ENCODE peak calls at places on chromosomes 12 and 14, in ten cellular contexts. C, B, H, F, V, E, U, D, M and Y are unnamed samples.

GRCh38 chr14:92499216-92499615 is 14.4 kb upstream of the RIN3 start:
- DNase-seq in C (no peak), B (no peak), H (no peak), F (no peak), V (no peak), E (no peak), U (peak), D (no peak), M (no peak), Y (no peak)

GRCh38 chr12:53743277-53744129 is 8.3 kb downstream of the CISTR start:
- DNase-seq in C (peak), B (peak), H (peak), F (peak), V (peak), E (peak), U (peak), D (peak), M (no peak), Y (no peak)

GRCh38 chr14:68173227-68173972 is 353.8 kb downstream of the RAD51B start:
- DNase-seq in C (peak), B (peak), H (no peak), F (peak), V (no peak), E (no peak), U (no peak), D (no peak), M (no peak), Y (no peak)

GRCh38 chr14:65255583-65256443 is 153.5 kb upstream of the MAX start:
- DNase-seq in C (no peak), B (peak), H (peak), F (no peak), V (no peak), E (no peak), U (peak), D (no peak), M (no peak), Y (no peak)

GRCh38 chr14:46250113-46250703 is 401.4 kb downstream of the RPL10L start:
- DNase-seq in C (no peak), B (peak), H (peak), F (peak), V (peak), E (no peak), U (no peak), D (no peak), M (no peak), Y (no peak)

GRCh38 chr12:50639721-50640120 is 124.2 kb upstream of the ATF1 start:
- DNase-seq in C (no peak), B (no peak), H (peak), F (no peak), V (no peak), E (no peak), U (no peak), D (no peak), M (no peak), Y (no peak)

GRCh38 chr14:75307700-75308379 is 29.2 kb downstream of the FOS start:
- DNase-seq in C (peak), B (peak), H (peak), F (peak), V (peak), E (peak), U (peak), D (peak), M (peak), Y (no peak)

GRCh38 chr14:49303952-49304516 is 282.1 kb downstream of the RPS29 start:
- DNase-seq in C (peak), B (peak), H (peak), F (peak), V (peak), E (peak), U (peak), D (peak), M (no peak), Y (peak)

GRCh38 chr14:39393289-39393688 is 38.9 kb downstream of the FBXO33 start:
- DNase-seq in C (no peak), B (no peak), H (peak), F (no peak), V (no peak), E (no peak), U (no peak), D (no peak), M (no peak), Y (no peak)

GRCh38 chr12:91854725-91855124 is 290.9 kb downstream of the BTG1 start:
- DNase-seq in C (peak), B (peak), H (peak), F (peak), V (no peak), E (no peak), U (no peak), D (no peak), M (no peak), Y (no peak)

GRCh38 chr14:60090864-60091519 is 731 bp upstream of the PCNX4 start:
- DNase-seq in C (peak), B (peak), H (peak), F (peak), V (peak), E (peak), U (peak), D (no peak), M (peak), Y (no peak)

GRCh38 chr12:7375145-7375543 is 68.8 kb downstream of the CD163L1 start:
- DNase-seq in C (no peak), B (no peak), H (peak), F (peak), V (no peak), E (no peak), U (no peak), D (no peak), M (no peak), Y (no peak)

GRCh38 chr12:75322464-75322863 is 7.7 kb downstream of the CAPS2 start:
- DNase-seq in C (peak), B (peak), H (peak), F (peak), V (no peak), E (no peak), U (no peak), D (no peak), M (no peak), Y (no peak)

GRCh38 chr14:90517431-90517841 is 120.6 kb downstream of the CALM1 start:
- DNase-seq in C (no peak), B (no peak), H (no peak), F (no peak), V (no peak), E (no peak), U (no peak), D (no peak), M (no peak), Y (no peak)

GRCh38 chr12:111455448-111456320 is 50.0 kb downstream of the SH2B3 start:
- DNase-seq in C (peak), B (peak), H (no peak), F (peak), V (no peak), E (no peak), U (peak), D (no peak), M (no peak), Y (no peak)

GRCh38 chr14:75399819-75400678 is 27.8 kb upstream of the JDP2 start:
- DNase-seq in C (no peak), B (no peak), H (peak), F (peak), V (no peak), E (peak), U (no peak), D (no peak), M (peak), Y (peak)

GRCh38 chr12:56258068-56258819 is at the start of gene ANKRD52:
- DNase-seq in C (peak), B (peak), H (peak), F (peak), V (peak), E (peak), U (peak), D (peak), M (peak), Y (no peak)

GRCh38 chr12:83826112-83826511 is 1086.5 kb downstream of the SLC6A15 start:
- DNase-seq in C (peak), B (peak), H (peak), F (peak), V (no peak), E (no peak), U (peak), D (peak), M (no peak), Y (no peak)

GRCh38 chr12:117189725-117190209 is 503 bp downstream of the FBXO21 start:
- DNase-seq in C (peak), B (peak), H (peak), F (peak), V (no peak), E (peak), U (peak), D (peak), M (peak), Y (no peak)

GRCh38 chr12:70852416-70853150 is 68.0 kb downstream of the PTPRR start:
- DNase-seq in C (no peak), B (no peak), H (no peak), F (peak), V (no peak), E (no peak), U (no peak), D (no peak), M (no peak), Y (no peak)

GRCh38 chr14:96616168-96616681 is 114.0 kb downstream of the PAPOLA start:
- DNase-seq in C (no peak), B (no peak), H (no peak), F (no peak), V (no peak), E (no peak), U (peak), D (no peak), M (no peak), Y (no peak)

GRCh38 chr12:91106283-91106682 is 5.0 kb downstream of the LUM start:
- DNase-seq in C (no peak), B (no peak), H (no peak), F (no peak), V (no peak), E (no peak), U (no peak), D (no peak), M (no peak), Y (no peak)

GRCh38 chr14:21244546-21244945 is 24.7 kb downstream of the HNRNPC start:
- DNase-seq in C (no peak), B (no peak), H (peak), F (peak), V (no peak), E (no peak), U (no peak), D (no peak), M (no peak), Y (no peak)

GRCh38 chr12:48875944-48876520 is 10.4 kb upstream of the RND1 start:
- DNase-seq in C (no peak), B (no peak), H (no peak), F (peak), V (no peak), E (no peak), U (no peak), D (no peak), M (no peak), Y (no peak)

GRCh38 chr12:127172857-127173256 is 1094.1 kb upstream of the TMEM132C start:
- DNase-seq in C (peak), B (no peak), H (no peak), F (peak), V (no peak), E (no peak), U (no peak), D (no peak), M (no peak), Y (no peak)

GRCh38 chr12:110913119-110914056 is 7.0 kb downstream of the MYL2 start:
- DNase-seq in C (no peak), B (no peak), H (no peak), F (no peak), V (no peak), E (no peak), U (no peak), D (no peak), M (no peak), Y (no peak)

GRCh38 chr12:44696542-44696941 is 179.6 kb downstream of the NELL2 start:
- DNase-seq in C (no peak), B (peak), H (peak), F (peak), V (no peak), E (no peak), U (no peak), D (no peak), M (no peak), Y (no peak)

GRCh38 chr14:44108601-44109000 is 398.5 kb downstream of the FSCB start:
- DNase-seq in C (no peak), B (no peak), H (peak), F (no peak), V (no peak), E (no peak), U (no peak), D (no peak), M (no peak), Y (no peak)

GRCh38 chr12:34599530-34600513 is 577.5 kb downstream of the ALG10 start:
- DNase-seq in C (no peak), B (no peak), H (no peak), F (no peak), V (no peak), E (peak), U (peak), D (no peak), M (no peak), Y (no peak)

GRCh38 chr14:89378119-89378518 is 38.9 kb downstream of the FOXN3 start:
- DNase-seq in C (peak), B (peak), H (peak), F (peak), V (no peak), E (no peak), U (no peak), D (no peak), M (no peak), Y (peak)

GRCh38 chr14:24409217-24409616 is 10.4 kb downstream of the NYNRIN start:
- DNase-seq in C (no peak), B (no peak), H (no peak), F (no peak), V (no peak), E (no peak), U (no peak), D (no peak), M (no peak), Y (no peak)

GRCh38 chr14:68471029-68471963 is 321.6 kb downstream of the ZFP36L1 start:
- DNase-seq in C (no peak), B (no peak), H (no peak), F (no peak), V (no peak), E (no peak), U (peak), D (peak), M (no peak), Y (no peak)

GRCh38 chr14:71855399-71856036 is 76.7 kb upstream of the RGS6 start:
- DNase-seq in C (peak), B (peak), H (peak), F (peak), V (peak), E (no peak), U (peak), D (peak), M (peak), Y (peak)

GRCh38 chr12:105334568-105334967 is 4.1 kb downstream of the C12orf75 start:
- DNase-seq in C (peak), B (peak), H (peak), F (peak), V (peak), E (no peak), U (no peak), D (no peak), M (no peak), Y (no peak)

GRCh38 chr14:102694530-102695171 is 82.6 kb upstream of the TRAF3 start:
- DNase-seq in C (peak), B (peak), H (peak), F (peak), V (peak), E (peak), U (peak), D (peak), M (no peak), Y (peak)

GRCh38 chr14:104346112-104346462 is 207.7 kb downstream of the KIF26A start:
- DNase-seq in C (no peak), B (no peak), H (no peak), F (no peak), V (no peak), E (peak), U (peak), D (no peak), M (no peak), Y (no peak)

GRCh38 chr12:77940011-77940423 is 109.3 kb downstream of the NAV3 start:
- DNase-seq in C (peak), B (peak), H (peak), F (peak), V (peak), E (no peak), U (no peak), D (no peak), M (no peak), Y (peak)

GRCh38 chr12:77940566-77940965 is 109.9 kb downstream of the NAV3 start:
- DNase-seq in C (peak), B (peak), H (peak), F (peak), V (no peak), E (no peak), U (no peak), D (no peak), M (no peak), Y (no peak)

GRCh38 chr12:77941396-77941795 is 110.7 kb downstream of the NAV3 start:
- DNase-seq in C (no peak), B (no peak), H (no peak), F (no peak), V (no peak), E (no peak), U (no peak), D (no peak), M (no peak), Y (no peak)

GRCh38 chr12:77946541-77947021 is 115.9 kb downstream of the NAV3 start:
- DNase-seq in C (peak), B (peak), H (peak), F (no peak), V (no peak), E (no peak), U (no peak), D (no peak), M (no peak), Y (no peak)

DNA sequence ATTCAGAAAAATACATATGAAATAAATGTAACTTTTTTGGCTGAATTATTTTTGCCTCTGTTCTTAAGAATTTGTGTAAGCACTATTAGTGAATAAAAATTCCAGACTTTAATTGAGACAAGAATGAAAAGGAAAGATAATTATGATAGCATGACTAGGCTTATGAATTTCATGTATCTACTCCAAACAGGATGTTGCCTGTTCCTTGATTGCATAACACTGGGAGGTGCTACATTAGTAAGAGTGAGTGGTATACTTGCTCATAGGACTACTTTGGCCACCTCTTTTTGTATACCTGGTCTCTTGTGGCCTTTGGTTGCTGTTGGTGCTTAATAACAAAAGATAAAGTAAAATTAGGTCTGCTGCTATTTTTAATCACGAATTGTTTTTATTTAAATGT is 112.8 kb downstream of the NAV3 start:
- DNase-seq in C (peak), B (peak), H (peak), F (peak), V (no peak), E (no peak), U (no peak), D (no peak), M (no peak), Y (peak)
- H3K4me3 ChIP-seq in C (peak), B (no peak), H (no peak), F (peak), V (no peak), E (no peak), U (no peak), D (no peak), M (no peak), Y (no peak)

GRCh38 chr12:94644141-94644575 is 6.2 kb downstream of the TMCC3 start:
- DNase-seq in C (peak), B (peak), H (peak), F (peak), V (no peak), E (no peak), U (no peak), D (no peak), M (peak), Y (no peak)
- H3K4me3 ChIP-seq in C (no peak), B (peak), H (no peak), F (peak), V (no peak), E (no peak), U (no peak), D (no peak), M (peak), Y (peak)

DNA sequence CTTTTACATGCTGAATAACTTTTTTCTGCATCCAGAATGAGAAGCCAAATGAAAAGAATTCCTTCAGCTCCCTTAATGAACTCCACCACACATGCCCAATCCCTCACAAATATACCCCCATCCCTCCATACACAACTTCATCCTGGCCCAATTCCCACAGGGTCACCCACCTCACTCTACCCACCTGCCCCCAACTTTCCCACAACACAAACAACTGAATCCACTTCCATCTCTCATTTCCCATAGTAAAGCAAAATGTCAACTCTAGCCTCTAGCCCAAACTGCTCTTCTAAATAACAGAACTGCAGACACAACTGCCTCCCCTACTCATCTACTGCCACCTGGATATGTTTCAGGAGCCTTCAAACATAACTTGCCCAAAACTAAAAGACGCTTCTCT is 18.8 kb downstream of the HECTD1 start:
- DNase-seq in C (no peak), B (no peak), H (no peak), F (no peak), V (no peak), E (no peak), U (no peak), D (no peak), M (no peak), Y (no peak)
- H3K4me3 ChIP-seq in C (no peak), B (no peak), H (no peak), F (no peak), V (no peak), E (no peak), U (no peak), D (no peak), M (no peak), Y (no peak)

DNA sequence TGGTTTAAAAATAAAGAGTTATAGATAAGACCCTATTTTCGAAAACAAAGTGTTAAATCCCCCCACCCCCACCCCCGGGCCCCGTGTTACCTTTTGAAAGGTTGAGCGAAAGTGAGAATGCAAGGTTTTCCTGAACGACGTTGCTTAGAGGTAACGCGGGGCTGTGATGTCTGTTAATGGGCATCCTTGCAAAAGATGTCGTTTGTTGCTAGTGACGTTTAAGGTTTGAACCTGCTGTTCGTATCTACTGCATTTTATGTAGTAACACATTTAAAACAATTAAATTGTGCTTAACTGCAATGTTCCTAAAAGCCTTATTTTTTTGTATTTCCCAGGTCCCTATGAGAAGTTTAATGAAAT is 1.2 kb downstream of the CPSF6 start:
- DNase-seq in C (peak), B (peak), H (peak), F (peak), V (no peak), E (no peak), U (peak), D (no peak), M (no peak), Y (no peak)
- H3K4me3 ChIP-seq in C (peak), B (peak), H (peak), F (peak), V (peak), E (peak), U (peak), D (peak), M (peak), Y (peak)

DNA sequence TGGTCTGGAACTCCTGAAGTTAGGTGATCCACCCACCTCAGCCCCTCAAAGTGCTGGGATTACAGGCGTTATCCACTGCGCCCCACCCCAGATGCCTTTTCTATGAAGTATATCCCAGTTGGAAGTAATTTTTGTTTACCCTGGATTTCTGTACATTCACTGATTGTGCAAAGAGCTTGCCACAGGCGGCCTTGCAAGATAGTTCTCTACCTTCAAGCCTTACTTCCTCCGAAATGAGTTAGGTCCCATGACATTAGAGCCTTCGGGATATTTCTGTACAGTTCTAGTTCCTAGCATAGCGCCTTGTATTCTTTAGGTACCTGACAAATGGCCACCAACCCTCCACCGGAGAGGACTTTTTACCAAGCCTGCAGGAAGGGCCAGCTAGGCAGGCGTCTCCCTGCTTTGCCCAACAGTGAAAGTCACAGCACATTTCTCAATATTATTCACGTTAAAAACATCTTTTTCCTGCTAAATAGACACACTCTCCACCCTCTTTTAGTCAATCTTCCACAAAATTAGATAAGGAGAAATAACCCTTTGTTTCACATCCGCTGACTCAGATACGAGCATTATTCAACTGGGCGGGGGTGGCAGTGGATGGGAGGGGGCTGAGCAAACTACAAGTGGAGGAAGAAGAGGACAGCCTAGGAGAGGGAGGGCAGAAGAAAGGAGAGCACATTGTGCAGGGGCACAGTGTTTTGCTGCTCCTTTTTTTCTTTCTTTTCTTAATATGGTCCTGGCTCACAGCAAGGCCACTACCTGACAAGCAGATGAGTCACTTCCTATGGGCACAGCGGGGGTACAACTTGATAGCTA is 40.0 kb upstream of the CAPRIN2 start:
- DNase-seq in C (peak), B (peak), H (peak), F (peak), V (peak), E (no peak), U (no peak), D (peak), M (no peak), Y (peak)
- H3K4me3 ChIP-seq in C (no peak), B (peak), H (peak), F (peak), V (peak), E (no peak), U (peak), D (no peak), M (peak), Y (no peak)

GRCh38 chr12:27076930-27077329 is 5.4 kb downstream of the C12orf71 start:
- DNase-seq in C (peak), B (no peak), H (peak), F (no peak), V (no peak), E (no peak), U (no peak), D (no peak), M (no peak), Y (peak)
- H3K4me3 ChIP-seq in C (no peak), B (no peak), H (no peak), F (no peak), V (no peak), E (no peak), U (no peak), D (no peak), M (no peak), Y (no peak)